ENCODE peak calls at places on chromosomes 13 and 19, in nine cellular contexts. T is NCI-H2081, G is ACHN, B is NCI-H460, N is lung, H is midbrain, E is COR-L47, V is cardiac septum, S is GF-D8. X is an unnamed sample.

GRCh38 chr19:12668937-12669271 is 2.3 kb downstream of the WDR83 start:
- DNase-seq in T (no peak), G (peak), B (no peak), N (peak), H (peak), E (no peak), V (no peak), S (no peak), X (peak)

GRCh38 chr13:107585466-107585865 is 629.9 kb downstream of the LIG4 start:
- DNase-seq in T (peak), G (no peak), B (no peak), N (no peak), H (no peak), E (peak), V (no peak), S (no peak), X (no peak)

GRCh38 chr19:58513694-58514563 is 2.1 kb upstream of the SLC27A5 start:
- DNase-seq in T (peak), G (peak), B (peak), N (peak), H (peak), E (peak), V (peak), S (peak), X (peak)

GRCh38 chr19:18049390-18049789 is 37.3 kb downstream of the IL12RB1 start:
- DNase-seq in T (no peak), G (no peak), B (no peak), N (peak), H (peak), E (no peak), V (peak), S (no peak), X (no peak)

GRCh38 chr13:49690133-49690989 is 925 bp downstream of the EBPL start:
- DNase-seq in T (peak), G (peak), B (peak), N (no peak), H (no peak), E (peak), V (no peak), S (no peak), X (peak)

GRCh38 chr19:38478273-38478971 is 44.9 kb downstream of the RYR1 start:
- DNase-seq in T (no peak), G (peak), B (peak), N (no peak), H (no peak), E (no peak), V (no peak), S (no peak), X (peak)

GRCh38 chr19:45177817-45178261 is at the start of gene TRAPPC6A:
- DNase-seq in T (no peak), G (peak), B (no peak), N (no peak), H (no peak), E (no peak), V (no peak), S (peak), X (no peak)

GRCh38 chr13:83056269-83056668 is 826.0 kb downstream of the SLITRK1 start:
- DNase-seq in T (no peak), G (no peak), B (no peak), N (no peak), H (no peak), E (no peak), V (no peak), S (no peak), X (no peak)

GRCh38 chr13:95740921-95741320 is 64.0 kb downstream of the DNAJC3 start:
- DNase-seq in T (no peak), G (no peak), B (no peak), N (no peak), H (no peak), E (no peak), V (no peak), S (no peak), X (no peak)

GRCh38 chr13:24386816-24387708 is 77.7 kb downstream of the C1QTNF9 start:
- DNase-seq in T (no peak), G (no peak), B (no peak), N (no peak), H (no peak), E (no peak), V (no peak), S (no peak), X (no peak)

GRCh38 chr13:34730966-34731365 is 211.1 kb upstream of the NBEA start:
- DNase-seq in T (no peak), G (no peak), B (no peak), N (no peak), H (no peak), E (no peak), V (no peak), S (no peak), X (no peak)

GRCh38 chr13:34145061-34145460 is 327.1 kb downstream of the RFC3 start:
- DNase-seq in T (peak), G (no peak), B (no peak), N (no peak), H (no peak), E (no peak), V (no peak), S (no peak), X (no peak)

GRCh38 chr19:1175020-1175419 is 952 bp upstream of the SBNO2 start:
- DNase-seq in T (no peak), G (no peak), B (no peak), N (no peak), H (no peak), E (no peak), V (no peak), S (no peak), X (no peak)

GRCh38 chr13:20544186-20544914 is 18.7 kb upstream of the CRYL1 start:
- DNase-seq in T (no peak), G (no peak), B (no peak), N (no peak), H (no peak), E (no peak), V (no peak), S (peak), X (no peak)

GRCh38 chr13:32025730-32026129 is 5.8 kb upstream of the FRY start:
- DNase-seq in T (peak), G (no peak), B (no peak), N (no peak), H (no peak), E (peak), V (no peak), S (no peak), X (no peak)

GRCh38 chr19:43940719-43941118 is 5.6 kb upstream of the ZNF45 start:
- DNase-seq in T (no peak), G (no peak), B (no peak), N (no peak), H (no peak), E (no peak), V (no peak), S (no peak), X (no peak)

GRCh38 chr13:33312150-33312908 is 26.8 kb upstream of the STARD13 start:
- DNase-seq in T (no peak), G (peak), B (no peak), N (no peak), H (peak), E (no peak), V (no peak), S (no peak), X (no peak)

GRCh38 chr13:94712812-94713555 is 639 bp upstream of the SOX21 start:
- DNase-seq in T (peak), G (peak), B (no peak), N (no peak), H (no peak), E (peak), V (no peak), S (no peak), X (no peak)

GRCh38 chr13:109275848-109276247 is 510.5 kb downstream of the IRS2 start:
- DNase-seq in T (no peak), G (no peak), B (no peak), N (no peak), H (no peak), E (peak), V (no peak), S (no peak), X (no peak)

GRCh38 chr19:38617764-38618589 is at the start of gene MAP4K1:
- DNase-seq in T (peak), G (no peak), B (no peak), N (no peak), H (no peak), E (no peak), V (peak), S (peak), X (peak)

GRCh38 chr13:40662866-40663265 is 3.6 kb downstream of the FOXO1 start:
- DNase-seq in T (no peak), G (no peak), B (no peak), N (no peak), H (no peak), E (no peak), V (no peak), S (no peak), X (no peak)

GRCh38 chr13:46492946-46493345 is 60.0 kb upstream of the LRCH1 start:
- DNase-seq in T (peak), G (peak), B (peak), N (no peak), H (peak), E (no peak), V (no peak), S (no peak), X (peak)

GRCh38 chr13:101018720-101019119 is 344.1 kb upstream of the TMTC4 start:
- DNase-seq in T (no peak), G (peak), B (no peak), N (no peak), H (no peak), E (no peak), V (no peak), S (no peak), X (no peak)

GRCh38 chr13:49330546-49330864 is 82.8 kb downstream of the CDADC1 start:
- DNase-seq in T (no peak), G (no peak), B (no peak), N (no peak), H (no peak), E (no peak), V (no peak), S (no peak), X (no peak)

GRCh38 chr19:3506384-3507340 is 551 bp downstream of the FZR1 start:
- DNase-seq in T (no peak), G (no peak), B (no peak), N (peak), H (peak), E (no peak), V (no peak), S (no peak), X (peak)

GRCh38 chr19:17968376-17968775 is 1.5 kb downstream of the KCNN1 start:
- DNase-seq in T (no peak), G (no peak), B (no peak), N (no peak), H (no peak), E (no peak), V (no peak), S (no peak), X (no peak)

GRCh38 chr13:53240316-53240715 is 211.7 kb downstream of the OLFM4 start:
- DNase-seq in T (no peak), G (no peak), B (no peak), N (no peak), H (no peak), E (no peak), V (no peak), S (no peak), X (no peak)

GRCh38 chr19:20154636-20155035 is 12.4 kb upstream of the ZNF486 start:
- DNase-seq in T (no peak), G (no peak), B (no peak), N (no peak), H (no peak), E (no peak), V (no peak), S (no peak), X (no peak)

GRCh38 chr13:32530841-32531253 is 7.7 kb downstream of the N4BP2L2 start:
- DNase-seq in T (no peak), G (peak), B (no peak), N (no peak), H (peak), E (no peak), V (no peak), S (no peak), X (peak)

GRCh38 chr13:79458436-79458835 is 22.5 kb upstream of the NDFIP2 start:
- DNase-seq in T (no peak), G (no peak), B (no peak), N (no peak), H (no peak), E (no peak), V (no peak), S (no peak), X (no peak)

GRCh38 chr13:64074989-64075474 is 2659.4 kb upstream of the PCDH20 start:
- DNase-seq in T (no peak), G (no peak), B (peak), N (no peak), H (no peak), E (no peak), V (no peak), S (no peak), X (peak)

GRCh38 chr19:1833540-1833939 is 14.7 kb downstream of the REXO1 start:
- DNase-seq in T (no peak), G (no peak), B (no peak), N (no peak), H (peak), E (no peak), V (no peak), S (no peak), X (no peak)

GRCh38 chr13:46519177-46519576 is 33.8 kb upstream of the LRCH1 start:
- DNase-seq in T (no peak), G (no peak), B (no peak), N (no peak), H (no peak), E (no peak), V (no peak), S (no peak), X (no peak)

GRCh38 chr13:50131998-50132936 is 117.0 kb downstream of the KCNRG start:
- DNase-seq in T (no peak), G (no peak), B (no peak), N (no peak), H (no peak), E (no peak), V (no peak), S (no peak), X (no peak)

GRCh38 chr13:97911311-97912138 is 42.0 kb upstream of the IPO5 start:
- DNase-seq in T (no peak), G (peak), B (peak), N (no peak), H (no peak), E (no peak), V (no peak), S (no peak), X (no peak)

GRCh38 chr13:77143325-77143907 is 116.5 kb upstream of the FBXL3 start:
- DNase-seq in T (no peak), G (no peak), B (no peak), N (no peak), H (no peak), E (no peak), V (no peak), S (no peak), X (no peak)